ENCODE peak calls at places on chromosomes 3 and 15, in ten cellular contexts. L, A, X, Q, U, N, M, R, H and G are unnamed samples.

GRCh38 chr15:62035256-62035908 is 24.9 kb downstream of the VPS13C start:
- ATAC-seq in L (no peak), A (peak), X (peak), Q (no peak), U (no peak), N (peak), M (no peak), R (peak), H (no peak), G (peak)

GRCh38 chr3:38331257-38332022 is 15.1 kb upstream of the XYLB start:
- ATAC-seq in L (no peak), A (no peak), X (no peak), Q (no peak), U (no peak), N (no peak), M (no peak), R (no peak), H (no peak), G (no peak)

GRCh38 chr15:47620960-47621681 is 96.2 kb upstream of the SEMA6D start:
- ATAC-seq in L (no peak), A (no peak), X (peak), Q (peak), U (no peak), N (peak), M (no peak), R (no peak), H (peak), G (no peak)

GRCh38 chr3:34683851-34684250 is 885.4 kb downstream of the PDCD6IP start:
- ATAC-seq in L (peak), A (peak), X (peak), Q (peak), U (no peak), N (peak), M (no peak), R (no peak), H (no peak), G (no peak)

GRCh38 chr3:160065282-160065681 is 76.6 kb downstream of the IL12A start:
- ATAC-seq in L (no peak), A (peak), X (no peak), Q (no peak), U (no peak), N (no peak), M (no peak), R (peak), H (no peak), G (no peak)

GRCh38 chr3:108472011-108472591 is 38.3 kb downstream of the MYH15 start:
- ATAC-seq in L (peak), A (peak), X (peak), Q (peak), U (peak), N (peak), M (no peak), R (no peak), H (peak), G (peak)

GRCh38 chr15:29204356-29204755 is 65.3 kb downstream of the NSMCE3 start:
- ATAC-seq in L (no peak), A (no peak), X (no peak), Q (no peak), U (no peak), N (no peak), M (no peak), R (no peak), H (no peak), G (no peak)

GRCh38 chr3:50484681-50485263 is 18.7 kb downstream of the CACNA2D2 start:
- ATAC-seq in L (no peak), A (no peak), X (no peak), Q (no peak), U (no peak), N (no peak), M (no peak), R (no peak), H (no peak), G (no peak)

GRCh38 chr3:10939556-10939955 is 53.0 kb upstream of the SLC6A1 start:
- ATAC-seq in L (no peak), A (no peak), X (no peak), Q (no peak), U (no peak), N (no peak), M (no peak), R (no peak), H (no peak), G (no peak)

GRCh38 chr3:64648927-64649906 is 38.6 kb downstream of the ADAMTS9 start:
- ATAC-seq in L (no peak), A (peak), X (no peak), Q (no peak), U (no peak), N (no peak), M (no peak), R (no peak), H (no peak), G (no peak)

GRCh38 chr3:123792473-123793201 is 91.5 kb downstream of the MYLK start:
- ATAC-seq in L (no peak), A (peak), X (peak), Q (no peak), U (no peak), N (no peak), M (no peak), R (no peak), H (no peak), G (no peak)

GRCh38 chr15:98896802-98897732 is 110.5 kb downstream of the PGPEP1L start:
- ATAC-seq in L (no peak), A (peak), X (peak), Q (peak), U (no peak), N (peak), M (no peak), R (no peak), H (peak), G (no peak)

GRCh38 chr3:69212411-69213160 is 90.2 kb upstream of the LMOD3 start:
- ATAC-seq in L (peak), A (peak), X (peak), Q (peak), U (peak), N (peak), M (no peak), R (peak), H (no peak), G (peak)

GRCh38 chr3:46959169-46959515 is 17.4 kb downstream of the CCDC12 start:
- ATAC-seq in L (peak), A (no peak), X (no peak), Q (peak), U (peak), N (peak), M (peak), R (peak), H (no peak), G (peak)